ENCODE peak calls at places on chromosomes 11 and 22, in four cellular contexts. J is neuronal stem cell, M is pancreas, H is caudate nucleus. D is an unnamed sample.

GRCh38 chr11:114158886-114159285 is 99.4 kb downstream of the ZBTB16 start:
- DNase-seq in J (no peak), M (no peak), H (no peak), D (no peak)

GRCh38 chr11:120109531-120109930 is 28.4 kb downstream of the TRIM29 start:
- DNase-seq in M (no peak), H (no peak), J (no peak), D (no peak)

GRCh38 chr11:76233936-76234703 is 27.8 kb upstream of the WNT11 start:
- DNase-seq in H (peak), J (no peak), M (peak), D (no peak)

GRCh38 chr22:45083659-45084305 is 74.0 kb upstream of the PHF21B start:
- DNase-seq in M (no peak), H (peak), J (no peak), D (no peak)

GRCh38 chr11:34309970-34310369 is 47.8 kb downstream of the ABTB2 start:
- DNase-seq in H (no peak), M (no peak), J (no peak), D (no peak)

GRCh38 chr11:121281609-121282164 is 10.9 kb upstream of the SC5D start:
- DNase-seq in H (no peak), J (no peak), M (no peak), D (no peak)

GRCh38 chr22:36036167-36036624 is 7.6 kb upstream of the RBFOX2 start:
- DNase-seq in J (no peak), M (no peak), H (no peak), D (no peak)

GRCh38 chr11:76615950-76616349 is 54.6 kb downstream of the LRRC32 start:
- DNase-seq in M (no peak), H (no peak), J (no peak), D (no peak)

GRCh38 chr11:132402056-132402684 is 1031.8 kb downstream of the NTM start:
- DNase-seq in J (peak), M (no peak), H (peak), D (no peak)

GRCh38 chr11:134944131-134944530 is 532.1 kb upstream of the B3GAT1 start:
- DNase-seq in J (no peak), H (no peak), M (no peak), D (no peak)
- H3K27ac ChIP-seq in J (no peak), H (no peak), M (no peak), D (no peak)

DNA sequence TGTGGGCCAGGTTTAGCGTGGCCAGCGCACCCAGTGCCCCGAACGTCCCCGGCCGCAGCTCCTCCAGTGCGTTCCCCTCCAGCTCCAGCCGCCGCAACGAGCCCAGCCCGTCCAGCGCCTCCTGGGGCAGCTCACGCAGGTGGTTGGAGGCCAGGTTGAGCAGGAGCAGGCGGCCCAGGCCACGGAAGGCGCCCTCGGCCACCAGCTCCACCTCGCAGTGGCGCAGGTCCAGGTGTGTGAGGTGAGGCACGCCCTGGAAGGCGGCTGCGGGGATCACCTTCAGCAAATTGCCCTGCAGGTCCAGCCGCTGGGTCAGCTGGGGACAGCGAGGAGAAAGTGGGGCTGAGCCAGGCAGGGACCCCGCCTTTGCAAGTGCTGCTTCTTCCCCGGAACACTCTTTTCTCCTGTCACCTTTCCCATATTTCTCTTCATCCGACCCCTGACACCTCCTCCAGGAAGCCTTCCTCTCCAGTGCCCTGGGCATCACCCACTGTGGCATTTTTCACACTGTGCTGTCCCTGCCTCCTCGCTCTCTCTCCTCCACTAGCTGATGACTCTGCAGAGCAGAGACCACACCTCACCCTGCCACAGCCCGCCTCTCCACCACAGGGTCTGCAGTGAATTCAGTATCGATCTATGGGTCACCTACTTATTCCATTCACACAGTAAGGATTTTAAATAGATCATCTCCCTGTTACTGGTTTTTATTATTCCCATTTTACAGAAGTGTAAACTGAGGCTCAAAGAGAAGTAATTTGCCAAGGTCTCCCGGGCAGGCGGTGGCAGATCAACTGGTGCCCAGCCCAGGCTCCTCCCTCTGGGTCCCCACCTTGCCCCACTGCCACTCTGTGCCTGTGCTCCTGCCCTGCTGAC is 1.9 kb downstream of the CHADL start:
- DNase-seq in J (no peak), H (no peak), M (no peak), D (no peak)
- H3K27ac ChIP-seq in J (no peak), H (peak), M (no peak), D (peak)

DNA sequence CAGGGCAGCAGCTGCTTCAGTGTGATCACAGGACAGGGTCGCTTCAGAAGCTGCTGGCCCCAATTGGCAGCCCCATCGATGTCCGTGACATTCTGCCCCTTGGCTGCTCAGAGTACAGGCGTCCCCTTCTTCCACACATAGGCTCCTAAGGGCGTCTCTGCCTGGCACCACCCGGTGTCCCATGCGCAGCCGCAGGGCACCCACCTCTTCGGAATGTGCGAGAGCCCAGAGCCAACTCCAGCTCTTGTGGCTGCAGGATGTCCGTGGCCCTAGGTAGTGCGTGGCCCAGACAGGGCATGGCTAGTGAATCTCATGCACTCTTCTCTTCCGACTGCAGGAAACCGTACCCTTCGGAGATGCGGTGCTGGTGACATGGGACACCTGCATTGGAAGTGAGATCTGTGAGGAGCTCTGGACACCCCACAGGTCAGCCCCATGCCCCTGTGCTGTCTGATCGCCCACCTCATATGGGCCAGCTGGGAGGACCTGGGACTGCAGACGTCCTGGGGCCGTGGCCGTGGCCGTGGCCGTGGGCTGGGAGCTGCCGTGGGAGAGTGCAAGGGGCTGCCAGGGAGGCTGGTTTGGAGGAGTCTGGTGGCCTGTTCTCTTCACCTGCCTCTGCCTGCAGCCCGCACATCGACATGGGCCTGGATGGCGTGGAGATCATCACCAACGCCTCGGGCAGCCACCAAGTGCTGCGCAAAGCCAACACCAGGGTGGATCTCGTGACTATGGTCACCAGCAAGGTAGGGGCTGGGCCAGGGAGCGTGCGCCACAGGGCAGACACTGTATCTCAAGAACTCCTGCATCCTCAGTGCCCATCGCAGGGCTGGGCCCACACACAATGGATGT is 20.2 kb downstream of the NADSYN1 start:
- DNase-seq in M (no peak), H (no peak), J (no peak), D (no peak)
- H3K27ac ChIP-seq in M (no peak), H (no peak), J (no peak), D (no peak)

GRCh38 chr22:46372686-46373085 is 37.2 kb downstream of the TRMU start:
- DNase-seq in M (no peak), J (no peak), H (no peak), D (no peak)

GRCh38 chr22:46376096-46376495 is 40.6 kb downstream of the TRMU start:
- DNase-seq in J (no peak), M (no peak), H (no peak), D (no peak)

GRCh38 chr22:46374663-46375474 is 39.4 kb downstream of the TRMU start:
- DNase-seq in M (no peak), J (no peak), H (no peak), D (no peak)

GRCh38 chr22:46373166-46373565 is 37.7 kb downstream of the TRMU start:
- DNase-seq in H (no peak), M (no peak), J (no peak), D (no peak)

DNA sequence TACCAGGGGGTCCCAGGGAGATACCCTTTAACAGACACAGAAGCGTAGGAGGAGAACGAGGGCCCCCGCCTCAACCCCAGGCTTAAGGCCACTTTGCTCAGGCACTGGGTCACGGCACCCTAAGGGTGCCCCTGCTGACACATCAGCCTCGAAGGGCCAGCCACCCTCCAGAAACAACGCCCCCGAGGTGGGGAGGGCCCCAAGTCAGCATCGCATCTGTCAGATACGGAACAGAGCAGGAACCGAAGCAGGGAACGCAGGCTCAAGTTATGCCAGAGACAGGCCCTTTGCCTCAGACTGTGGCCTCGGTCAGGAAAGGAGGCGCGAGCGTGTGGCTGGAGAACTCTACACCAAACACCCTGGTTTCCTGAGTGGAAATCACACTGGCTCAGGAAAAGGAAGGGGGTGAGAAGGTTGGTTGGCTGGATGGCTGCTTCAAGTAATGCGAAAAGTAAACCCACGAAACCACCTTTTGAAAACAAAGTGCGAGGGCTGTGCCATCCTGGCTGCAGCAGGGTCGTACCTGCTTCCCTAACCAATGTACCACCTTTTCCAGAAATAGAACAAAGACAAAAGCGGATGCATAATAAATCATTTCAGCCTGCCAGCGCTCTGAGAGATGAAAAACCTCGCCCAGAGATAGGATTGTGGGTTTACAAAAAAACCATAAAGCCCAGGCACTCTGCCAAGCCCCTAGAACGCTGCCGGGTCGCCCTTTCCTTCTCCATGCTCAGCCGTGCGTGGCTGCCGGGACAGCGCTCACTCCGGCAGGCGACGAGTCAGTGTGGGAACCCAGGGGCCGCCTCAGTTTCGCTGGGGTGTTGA is 38.5 kb downstream of the TRMU start:
- DNase-seq in M (no peak), J (no peak), H (no peak), D (no peak)
- H3K27ac ChIP-seq in M (no peak), J (no peak), H (no peak), D (peak)

DNA sequence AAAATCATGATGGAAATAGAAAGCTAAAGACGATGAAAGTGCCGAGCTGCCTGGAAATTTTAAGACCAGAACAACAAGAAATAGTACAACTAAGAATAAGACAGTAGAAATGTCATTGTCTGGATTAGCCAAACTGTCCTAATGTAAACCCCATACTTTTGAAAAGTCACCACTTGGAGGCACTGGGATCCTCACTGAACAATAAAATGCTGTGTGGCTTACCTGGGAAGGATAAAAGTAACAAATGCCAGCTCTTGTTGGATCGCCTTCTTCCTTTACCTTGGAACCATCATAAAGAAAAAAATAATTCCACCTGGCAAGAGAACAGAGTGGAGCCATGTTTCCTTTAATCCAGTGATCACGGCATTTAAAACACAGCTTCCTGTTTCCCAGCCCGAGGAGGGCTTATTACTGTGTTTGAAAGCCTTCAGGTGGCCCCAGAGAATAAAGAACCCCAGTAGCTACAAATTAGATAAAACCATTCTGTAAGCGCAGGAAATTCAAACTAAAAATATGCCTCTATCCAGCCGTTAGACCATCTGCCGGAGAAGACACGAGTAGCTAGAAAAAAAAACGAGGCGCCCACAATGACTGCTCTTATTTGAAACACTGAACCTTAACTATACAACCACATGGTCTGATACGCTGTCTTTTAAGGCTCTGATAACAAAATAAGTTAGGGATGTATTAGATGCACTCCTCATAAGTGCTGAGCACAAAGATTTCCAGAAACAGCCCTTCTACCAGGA is 4.4 kb downstream of the HPS4 start:
- DNase-seq in H (no peak), J (no peak), M (no peak), D (no peak)
- H3K27ac ChIP-seq in H (no peak), J (no peak), M (peak), D (peak)

DNA sequence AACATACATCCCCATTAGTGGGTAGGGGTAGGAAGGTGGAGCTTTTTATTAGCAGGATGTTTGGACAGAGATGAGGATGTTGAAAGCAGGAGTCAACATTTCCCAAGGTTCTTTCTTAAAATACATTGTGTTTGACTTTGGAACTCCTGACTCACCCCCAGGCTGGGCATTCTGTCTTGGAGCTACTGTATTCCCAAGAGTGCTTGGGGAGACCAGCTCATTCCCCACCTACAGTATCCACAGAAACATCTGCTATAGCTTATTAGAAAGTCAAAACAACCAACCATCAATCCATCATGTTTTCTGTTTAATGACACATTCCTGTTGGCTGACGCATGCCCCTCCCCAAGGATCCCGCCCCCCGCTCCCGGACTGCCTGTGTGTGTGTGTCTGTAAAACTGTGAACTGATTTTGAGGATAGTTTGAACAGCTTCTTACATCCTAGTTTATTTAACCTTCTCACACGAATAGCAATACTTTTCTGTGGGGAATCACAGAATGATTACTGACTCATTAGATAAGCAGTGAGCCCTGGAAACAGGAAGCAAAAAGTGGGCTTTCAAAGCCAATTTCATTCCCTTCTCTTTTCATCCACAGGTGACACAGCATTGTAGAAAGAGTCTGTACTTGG is 109.6 kb downstream of the CCDC81 start:
- DNase-seq in H (no peak), J (no peak), M (no peak), D (no peak)
- H3K27ac ChIP-seq in H (no peak), J (no peak), M (peak), D (peak)